ENCODE peak calls at places on chromosomes 5 and 9, in eight cellular contexts. G, L, K, W, I, V, T and E are unnamed samples.

GRCh38 chr5:121350493-121350892 is 501.2 kb upstream of the FTMT start:
- DNase-seq in G (no peak), L (no peak), K (peak; percentile 28), W (no peak), I (no peak), V (no peak), T (no peak), E (peak; percentile 8)

GRCh38 chr9:126236273-126236672 is 90.4 kb upstream of the MVB12B start:
- DNase-seq in G (no peak), L (no peak), K (no peak), W (no peak), I (no peak), V (no peak), T (no peak), E (no peak)

GRCh38 chr9:4740373-4740622 is 704 bp downstream of the AK3 start:
- DNase-seq in G (no peak), L (no peak), K (peak; percentile 43), W (no peak), I (no peak), V (no peak), T (peak; percentile 35), E (no peak)

GRCh38 chr9:69171049-69171448 is 3.0 kb upstream of the TJP2 start:
- DNase-seq in G (no peak), L (no peak), K (peak; percentile 30), W (no peak), I (no peak), V (no peak), T (peak; percentile 80), E (peak; percentile 100)

GRCh38 chr9:119941081-119941480 is 571.8 kb upstream of the BRINP1 start:
- DNase-seq in G (no peak), L (no peak), K (no peak), W (no peak), I (no peak), V (no peak), T (no peak), E (no peak)

GRCh38 chr5:98333921-98334320 is 439.5 kb upstream of the RGMB start:
- DNase-seq in G (no peak), L (no peak), K (no peak), W (no peak), I (no peak), V (no peak), T (no peak), E (peak; percentile 36)

GRCh38 chr5:55159763-55160492 is at the start of gene GPX8:
- DNase-seq in G (no peak), L (no peak), K (peak; percentile 93), W (peak; percentile 76), I (no peak), V (peak; percentile 58), T (peak; percentile 92), E (peak; percentile 87)

GRCh38 chr5:80083115-80083890 is 48.2 kb downstream of the THBS4 start:
- DNase-seq in G (no peak), L (no peak), K (peak; percentile 76), W (peak; percentile 82), I (no peak), V (peak; percentile 42), T (peak; percentile 82), E (peak; percentile 69)

GRCh38 chr5:39055027-39055759 is 19.0 kb downstream of the RICTOR start:
- DNase-seq in G (no peak), L (no peak), K (no peak), W (no peak), I (no peak), V (no peak), T (no peak), E (no peak)

GRCh38 chr5:158170060-158170459 is 311.1 kb upstream of the CLINT1 start:
- DNase-seq in G (no peak), L (no peak), K (no peak), W (no peak), I (no peak), V (no peak), T (no peak), E (no peak)

GRCh38 chr5:36946101-36946500 is 69.5 kb downstream of the NIPBL start:
- DNase-seq in G (no peak), L (no peak), K (no peak), W (no peak), I (no peak), V (no peak), T (no peak), E (no peak)

GRCh38 chr5:37037840-37038239 is 161.3 kb downstream of the NIPBL start:
- DNase-seq in G (no peak), L (no peak), K (no peak), W (no peak), I (no peak), V (no peak), T (no peak), E (no peak)

GRCh38 chr9:90956026-90956810 is 154.6 kb downstream of the SYK start:
- DNase-seq in G (no peak), L (no peak), K (no peak), W (no peak), I (no peak), V (no peak), T (no peak), E (peak; percentile 56)

GRCh38 chr9:128729302-128729701 is 5.4 kb upstream of the ZDHHC12 start:
- DNase-seq in G (no peak), L (no peak), K (no peak), W (no peak), I (no peak), V (no peak), T (no peak), E (no peak)

GRCh38 chr9:110650261-110650660 is 18.3 kb upstream of the MUSK start:
- DNase-seq in G (no peak), L (no peak), K (peak; percentile 69), W (no peak), I (no peak), V (no peak), T (peak; percentile 18), E (no peak)

GRCh38 chr9:96168882-96169281 is 133.1 kb downstream of the HSD17B3 start:
- DNase-seq in G (no peak), L (no peak), K (no peak), W (no peak), I (no peak), V (no peak), T (no peak), E (no peak)

GRCh38 chr9:96172797-96173196 is 129.2 kb downstream of the HSD17B3 start:
- DNase-seq in G (no peak), L (no peak), K (no peak), W (no peak), I (no peak), V (no peak), T (no peak), E (peak; percentile 34)

GRCh38 chr9:96169488-96169887 is 132.5 kb downstream of the HSD17B3 start:
- DNase-seq in G (peak; percentile 39), L (no peak), K (peak; percentile 63), W (peak; percentile 87), I (no peak), V (peak; percentile 69), T (peak; percentile 9), E (no peak)

GRCh38 chr9:96171749-96172148 is 130.2 kb downstream of the HSD17B3 start:
- DNase-seq in G (no peak), L (no peak), K (peak; percentile 51), W (no peak), I (no peak), V (no peak), T (no peak), E (no peak)

GRCh38 chr9:96169901-96170300 is 132.1 kb downstream of the HSD17B3 start:
- DNase-seq in G (no peak), L (no peak), K (peak; percentile 21), W (no peak), I (no peak), V (no peak), T (no peak), E (no peak)
- H3K27ac ChIP-seq in G (no peak overlapping the region), L (no peak overlapping the region), K (no peak overlapping the region), W (peak overlapping the region; percentile 90), I (no peak overlapping the region), V (no peak overlapping the region), T (no peak overlapping the region), E (no peak overlapping the region)

GRCh38 chr5:43940562-43940961 is 337.6 kb downstream of the NNT start:
- DNase-seq in G (no peak), L (no peak), K (no peak), W (no peak), I (no peak), V (no peak), T (no peak), E (no peak)

DNA sequence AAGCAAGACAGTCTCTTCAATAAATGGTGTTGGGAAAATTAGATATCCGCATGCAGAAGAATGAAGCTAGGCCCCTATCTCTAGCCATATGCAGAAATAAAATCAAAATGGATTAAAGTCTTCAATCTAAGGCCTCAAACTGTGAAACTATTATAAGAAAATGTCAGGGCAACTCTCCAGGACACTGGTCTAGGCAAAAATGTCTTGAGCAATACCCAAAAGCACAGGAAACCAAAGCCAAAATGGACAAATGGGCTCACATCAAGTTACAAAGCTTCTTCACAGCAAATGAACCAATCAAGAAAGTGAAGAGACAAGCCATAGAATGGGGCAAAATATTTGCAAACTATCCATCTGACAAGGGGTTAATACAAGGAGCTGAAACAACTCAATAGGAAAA is 338.8 kb downstream of the NNT start:
- DNase-seq in G (no peak), L (no peak), K (peak; percentile 29), W (no peak), I (no peak), V (no peak), T (no peak), E (no peak)
- TF ChIP-seq CTCF in G (no peak), L (no peak), K (no peak), W (no peak), I (no peak), V (no peak), T (no peak), E (no peak)

DNA sequence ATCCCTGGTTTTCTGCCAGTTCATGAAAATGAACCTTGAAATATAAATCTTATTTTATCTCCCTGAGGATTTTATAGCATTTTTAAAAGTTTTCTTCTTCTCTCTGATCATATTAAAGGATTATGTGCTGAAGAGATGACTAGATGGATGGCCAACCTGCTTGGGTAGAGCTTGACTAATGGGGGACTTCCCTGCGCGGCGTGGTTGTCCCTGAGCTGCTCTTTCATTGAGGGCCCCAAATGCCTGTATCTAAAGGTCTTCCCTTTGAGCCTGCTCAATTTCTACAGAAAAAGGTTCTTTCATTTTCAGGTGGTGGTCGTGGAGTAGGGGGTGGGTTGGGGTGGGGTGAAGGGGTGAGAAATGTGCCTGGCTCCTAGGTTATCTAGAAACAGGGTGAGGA is 20.5 kb upstream of the CDKN2AIPNL start:
- DNase-seq in G (no peak), L (no peak), K (no peak), W (no peak), I (no peak), V (no peak), T (no peak), E (no peak)
- H3K27ac ChIP-seq in G (no peak overlapping the region), L (no peak overlapping the region), K (no peak overlapping the region), W (no peak overlapping the region), I (no peak overlapping the region), V (no peak overlapping the region), T (no peak overlapping the region), E (no peak overlapping the region)

GRCh38 chr5:29715167-29715566 is 1478.3 kb upstream of the CDH6 start:
- DNase-seq in G (no peak), L (no peak), K (no peak), W (no peak), I (no peak), V (no peak), T (no peak), E (no peak)

DNA sequence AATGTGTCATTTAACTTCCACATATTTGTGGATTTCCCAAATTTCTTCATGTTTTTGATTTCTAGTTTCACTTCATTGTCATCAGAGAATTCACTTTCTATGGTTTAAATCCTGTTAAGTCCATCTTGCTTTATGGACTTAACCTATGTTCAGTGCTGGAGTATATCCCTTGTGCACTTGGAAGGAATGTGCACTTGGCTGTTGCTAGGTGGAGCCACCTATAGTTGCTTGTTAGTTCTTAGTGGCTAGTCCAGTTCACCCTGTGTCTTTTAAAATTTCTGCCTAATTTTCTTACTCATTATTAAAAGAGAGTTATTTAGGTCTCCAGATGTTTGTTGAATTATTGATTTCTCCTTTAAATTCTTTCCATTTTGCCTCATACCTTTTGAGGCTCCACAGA is 1472.5 kb upstream of the CDH6 start:
- DNase-seq in G (no peak), L (no peak), K (no peak), W (no peak), I (no peak), V (no peak), T (no peak), E (no peak)
- TF ChIP-seq CTCF in G (no peak), L (no peak), K (no peak), W (no peak), I (no peak), V (peak; percentile 20), T (no peak), E (no peak)